ENCODE peak calls at places on chromosomes 1 and 21, in seven cellular contexts. B is neural progenitor cell, Q is heart left ventricle, X is mammary epithelial cell, N is GM23338, H is tibial nerve, S is A549. F is an unnamed sample.

GRCh38 chr1:64471218-64471719 is 1.3 kb downstream of the CACHD1 start:
- DNase-seq in S (no peak), H (no peak), B (peak), N (peak), X (peak), Q (peak), F (peak)

GRCh38 chr1:155177192-155177917 is 3.7 kb downstream of the TRIM46 start:
- DNase-seq in Q (no peak), N (no peak), B (no peak), H (peak), X (no peak), S (no peak), F (peak)

GRCh38 chr1:15684468-15685283 is 556 bp downstream of the PLEKHM2 start:
- DNase-seq in B (peak), X (peak), S (peak), Q (peak), H (no peak), N (peak), F (peak)

GRCh38 chr1:205447457-205448415 is 8.1 kb downstream of the BLACAT1 start:
- DNase-seq in H (no peak), X (peak), N (peak), B (peak), Q (no peak), S (no peak), F (no peak)

GRCh38 chr1:97014426-97014825 is 292.8 kb downstream of the PTBP2 start:
- DNase-seq in B (no peak), H (no peak), N (no peak), Q (no peak), S (no peak), X (no peak), F (no peak)

GRCh38 chr1:232328496-232329102 is 301.3 kb downstream of the SIPA1L2 start:
- DNase-seq in H (no peak), B (no peak), S (no peak), X (no peak), N (no peak), Q (no peak), F (no peak)

GRCh38 chr1:53495608-53496345 is 36.6 kb downstream of the DMRTB1 start:
- DNase-seq in S (no peak), N (no peak), X (no peak), B (no peak), Q (no peak), H (no peak), F (no peak)

GRCh38 chr1:33036051-33036525 is 595 bp downstream of the AK2 start:
- DNase-seq in B (peak), N (peak), S (peak), H (no peak), X (peak), Q (no peak), F (no peak)

DNA sequence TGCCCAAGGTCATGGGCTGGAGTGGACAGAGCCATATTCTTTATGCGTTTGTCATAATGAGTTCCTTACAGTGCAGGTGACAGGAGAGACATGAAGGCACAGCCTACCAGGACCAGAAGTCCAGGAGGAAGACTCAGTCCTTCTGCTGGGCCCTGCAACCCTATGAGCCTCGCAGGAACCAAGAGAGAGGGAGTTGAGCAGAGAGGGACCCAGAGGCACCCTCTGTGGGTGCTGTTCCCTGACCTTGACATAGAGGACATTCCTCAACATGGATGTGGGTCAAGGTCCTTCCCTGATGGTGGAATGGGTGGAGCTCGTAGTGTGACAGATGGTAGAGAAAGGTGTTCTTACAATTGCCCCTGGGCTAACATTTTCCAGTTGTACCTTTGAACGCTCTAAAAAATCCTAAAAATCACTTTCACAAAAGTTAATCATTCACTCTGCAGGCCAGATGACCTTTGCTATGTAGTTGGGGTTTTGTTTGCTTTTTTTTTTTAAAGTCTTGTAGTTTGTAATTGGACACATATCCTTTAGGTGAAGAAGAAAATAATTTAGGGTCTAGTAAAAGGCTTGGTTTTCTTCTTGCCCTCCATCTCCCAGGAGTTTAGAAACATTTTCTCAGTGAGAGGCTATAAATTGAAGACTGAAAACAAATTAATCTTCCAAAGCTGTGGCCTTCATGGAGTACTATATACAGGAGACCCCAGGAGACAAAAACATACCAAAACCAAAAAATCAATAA is 41.9 kb downstream of the MAB21L3 start:
- DNase-seq in B (no peak), S (no peak), X (no peak), Q (no peak), N (no peak), H (no peak), F (no peak)
- H3K27ac ChIP-seq in B (no peak), S (no peak), X (no peak), Q (no peak), N (no peak), H (no peak), F (no peak)

GRCh38 chr1:11858968-11859871 is 475 bp upstream of the NPPB start:
- DNase-seq in X (peak), S (peak), H (no peak), Q (peak), N (peak), B (peak), F (no peak)
- TF ChIP-seq CTCF in X (no peak), S (no peak), H (no peak), Q (no peak), N (peak), B (peak), F (no peak)

DNA sequence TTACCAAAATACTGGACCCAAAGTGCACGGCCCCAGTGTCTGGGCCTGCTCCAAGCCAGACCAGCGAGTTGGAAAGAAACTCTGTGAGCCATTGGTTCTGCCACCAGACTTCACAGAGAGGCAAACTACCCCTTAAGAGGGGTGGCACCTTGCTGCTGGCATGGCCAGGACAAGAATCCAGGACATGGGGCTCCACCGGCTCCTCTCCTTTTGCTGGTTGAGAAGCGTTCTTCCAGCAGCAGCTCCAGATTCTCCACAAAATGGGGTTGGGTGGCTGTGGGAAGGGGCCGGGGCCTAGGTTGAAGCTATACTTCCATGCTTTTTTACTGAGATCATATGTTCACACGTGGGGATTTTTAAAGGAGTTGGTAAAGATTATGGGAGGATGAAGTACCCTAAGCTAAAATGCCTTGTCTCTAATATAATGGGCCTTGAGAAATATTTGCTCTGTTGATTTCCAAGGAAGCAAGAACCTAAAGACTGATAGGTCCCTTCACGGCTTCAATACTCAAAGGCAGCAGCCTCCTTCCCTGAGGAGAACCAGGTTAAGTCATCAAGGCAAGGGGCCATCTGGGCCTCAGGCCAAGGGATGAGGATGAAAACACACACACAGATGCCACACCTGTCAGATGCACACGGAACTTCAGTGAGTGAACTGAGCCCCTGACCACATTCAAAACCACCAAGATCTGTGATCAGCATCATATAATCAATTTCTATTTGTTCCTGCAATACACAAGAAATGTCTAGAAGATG is 3.1 kb downstream of the C1orf198 start:
- DNase-seq in B (no peak), X (no peak), Q (no peak), S (no peak), H (no peak), N (no peak), F (no peak)
- H3K27ac ChIP-seq in B (no peak), X (no peak), Q (peak), S (no peak), H (peak), N (no peak), F (peak)

GRCh38 chr21:28150021-28150420 is 842.7 kb downstream of the LTN1 start:
- DNase-seq in N (peak), B (no peak), Q (no peak), S (no peak), X (no peak), H (no peak), F (no peak)

GRCh38 chr21:28150778-28151177 is 841.9 kb downstream of the LTN1 start:
- DNase-seq in H (no peak), Q (no peak), X (no peak), S (no peak), N (no peak), B (no peak), F (no peak)

GRCh38 chr21:28152729-28153128 is 839.9 kb downstream of the LTN1 start:
- DNase-seq in B (no peak), X (no peak), Q (no peak), N (no peak), H (no peak), S (no peak), F (no peak)

GRCh38 chr21:28156590-28156989 is 836.1 kb downstream of the LTN1 start:
- DNase-seq in X (no peak), N (no peak), Q (no peak), S (no peak), H (no peak), B (no peak), F (no peak)

GRCh38 chr21:28154121-28154520 is 838.6 kb downstream of the LTN1 start:
- DNase-seq in H (no peak), Q (no peak), N (no peak), X (no peak), S (no peak), B (no peak), F (no peak)
- TF ChIP-seq CTCF in H (no peak), Q (no peak), N (no peak), X (no peak), S (no peak), B (no peak), F (no peak)

GRCh38 chr1:150869683-150870082 is 6.7 kb downstream of the ARNT start:
- DNase-seq in S (no peak), Q (no peak), B (no peak), N (peak), H (no peak), X (no peak), F (no peak)
- H3K27ac ChIP-seq in S (no peak), Q (no peak), B (no peak), N (no peak), H (no peak), X (no peak), F (no peak)